ENCODE peak calls at places on chromosomes 11 and 22, in nine cellular contexts. U, Y, K, F, G, Z, R, W and C are unnamed samples.

GRCh38 chr11:96306933-96307747 is 35.9 kb downstream of the MAML2 start:
- DNase-seq in U (peak; percentile 98), Y (peak; percentile 99), K (peak; percentile 97), F (peak; percentile 94), G (peak; percentile 99), Z (no peak), R (peak; percentile 98), W (peak; percentile 99), C (no peak)

GRCh38 chr11:118621071-118621815 is 13.8 kb downstream of the PHLDB1 start:
- DNase-seq in U (peak; percentile 86), Y (peak; percentile 82), K (no peak), F (peak; percentile 88), G (peak; percentile 90), Z (no peak), R (peak; percentile 68), W (peak; percentile 92), C (no peak)

GRCh38 chr11:38582151-38582550 is 1984.1 kb upstream of the RAG2 start:
- DNase-seq in U (no peak), Y (no peak), K (no peak), F (no peak), G (peak; percentile 36), Z (no peak), R (no peak), W (peak; percentile 71), C (no peak)

GRCh38 chr11:63811522-63811921 is 1.7 kb upstream of the SPINDOC start:
- DNase-seq in U (no peak), Y (no peak), K (no peak), F (no peak), G (no peak), Z (no peak), R (no peak), W (no peak), C (no peak)

GRCh38 chr22:36470162-36470993 is 11.1 kb downstream of the TXN2 start:
- DNase-seq in U (peak; percentile 86), Y (peak; percentile 88), K (no peak), F (peak; percentile 71), G (peak; percentile 95), Z (peak; percentile 89), R (peak; percentile 51), W (peak; percentile 88), C (peak; percentile 83)

GRCh38 chr11:96827164-96827563 is 437.4 kb downstream of the JRKL start:
- DNase-seq in U (no peak), Y (peak; percentile 5), K (no peak), F (no peak), G (peak; percentile 11), Z (no peak), R (no peak), W (no peak), C (no peak)

GRCh38 chr11:107562647-107563208 is 2.8 kb downstream of the ALKBH8 start:
- DNase-seq in U (peak; percentile 53), Y (peak; percentile 89), K (no peak), F (peak; percentile 57), G (peak; percentile 62), Z (no peak), R (no peak), W (peak; percentile 87), C (no peak)

GRCh38 chr11:14373941-14374646 is 15.1 kb upstream of the RRAS2 start:
- DNase-seq in U (peak; percentile 94), Y (peak; percentile 70), K (peak; percentile 57), F (no peak), G (peak; percentile 69), Z (no peak), R (peak; percentile 47), W (peak; percentile 85), C (no peak)

GRCh38 chr11:75024068-75024449 is 35.3 kb downstream of the NEU3 start:
- DNase-seq in U (no peak), Y (no peak), K (no peak), F (no peak), G (no peak), Z (no peak), R (no peak), W (no peak), C (no peak)

GRCh38 chr11:95592455-95592854 is 197.1 kb downstream of the FAM76B start:
- DNase-seq in U (no peak), Y (no peak), K (no peak), F (no peak), G (peak; percentile 48), Z (no peak), R (peak; percentile 76), W (no peak), C (no peak)

GRCh38 chr11:69820441-69820840 is 1.2 kb upstream of the FGF3 start:
- DNase-seq in U (no peak), Y (no peak), K (no peak), F (no peak), G (no peak), Z (no peak), R (no peak), W (no peak), C (no peak)

GRCh38 chr11:118883368-118884071 is at the start of gene CXCR5:
- DNase-seq in U (no peak), Y (no peak), K (no peak), F (no peak), G (peak; percentile 46), Z (peak; percentile 80), R (no peak), W (no peak), C (no peak)

GRCh38 chr11:46279393-46280099 is 2.1 kb downstream of the CREB3L1 start:
- DNase-seq in U (peak; percentile 76), Y (peak; percentile 60), K (no peak), F (no peak), G (peak; percentile 81), Z (no peak), R (no peak), W (peak; percentile 79), C (no peak)

GRCh38 chr11:128695539-128696221 is 1.8 kb downstream of the FLI1 start:
- DNase-seq in U (no peak), Y (no peak), K (no peak), F (no peak), G (peak; percentile 53), Z (peak; percentile 66), R (no peak), W (peak; percentile 45), C (peak; percentile 53)

GRCh38 chr22:40196628-40197027 is 18.9 kb downstream of the TNRC6B start:
- DNase-seq in U (peak; percentile 89), Y (peak; percentile 89), K (no peak), F (peak; percentile 94), G (peak; percentile 93), Z (peak; percentile 29), R (peak; percentile 73), W (peak; percentile 93), C (no peak)

GRCh38 chr22:35288116-35288515 is 11.6 kb upstream of the TOM1 start:
- DNase-seq in U (no peak), Y (no peak), K (no peak), F (no peak), G (no peak), Z (no peak), R (no peak), W (no peak), C (no peak)

GRCh38 chr11:76978818-76979217 is 55.4 kb upstream of the B3GNT6 start:
- DNase-seq in U (no peak), Y (no peak), K (no peak), F (no peak), G (no peak), Z (no peak), R (no peak), W (no peak), C (no peak)

GRCh38 chr11:58905716-58906547 is 33.4 kb upstream of the GLYATL1 start:
- DNase-seq in U (peak; percentile 90), Y (peak; percentile 90), K (peak; percentile 73), F (peak; percentile 91), G (peak; percentile 88), Z (no peak), R (peak; percentile 80), W (peak; percentile 95), C (no peak)

GRCh38 chr11:133663586-133663985 is 131.3 kb upstream of the OPCML start:
- DNase-seq in U (no peak), Y (no peak), K (no peak), F (no peak), G (no peak), Z (no peak), R (no peak), W (no peak), C (no peak)

GRCh38 chr11:61841636-61842332 is 13.7 kb downstream of the FADS2 start:
- DNase-seq in U (no peak), Y (no peak), K (no peak), F (no peak), G (no peak), Z (no peak), R (no peak), W (no peak), C (no peak)

GRCh38 chr11:11215944-11216343 is 137.1 kb downstream of the CSNK2A3 start:
- DNase-seq in U (no peak), Y (no peak), K (no peak), F (no peak), G (no peak), Z (no peak), R (no peak), W (no peak), C (no peak)